ENCODE peak calls at places on chromosomes 7 and 10, in seven cellular contexts. E is activated CD8-positive, alpha-beta T cell treated with anti-CD3 and anti-CD28 coated beads, Interleukin-2, amount 10 ng/mL, durations not matched to agents 7 days and 5 days; M is cardiac fibroblast; R is NCI-H2171 treated with DMSO at 0.1 percent for 48 hours; L is activated T-helper 1 cell treated with Interleukin-2 at 50 U/mL for 16 hours; N is activated effector memory CD4-positive, alpha-beta T cell treated with Interleukin-2 at 50 U/mL for 16 hours; Y is naive thymus-derived CD8-positive, alpha-beta T cell. A is an unnamed sample.

GRCh38 chr10:116721991-116722392 is 20.4 kb downstream of the HSPA12A start:
- DNase-seq in M (no peak), L (no peak), E (no peak), N (no peak), Y (no peak), R (no peak), A (peak)

GRCh38 chr7:114026486-114027089 is 107.8 kb upstream of the PPP1R3A start:
- DNase-seq in Y (peak), R (peak), M (peak), L (no peak), N (no peak), E (peak), A (peak)

GRCh38 chr10:59362184-59362966 is at the start of gene FAM13C:
- DNase-seq in N (no peak), E (peak), L (no peak), R (peak), Y (no peak), M (peak), A (peak)

GRCh38 chr10:59072038-59072437 is 104.4 kb upstream of the PHYHIPL start:
- DNase-seq in E (no peak), R (no peak), M (no peak), Y (no peak), N (no peak), L (no peak), A (no peak)

GRCh38 chr7:78679477-78679876 is 774.0 kb downstream of the MAGI2 start:
- DNase-seq in Y (no peak), E (no peak), R (no peak), L (no peak), M (no peak), N (no peak), A (no peak)

GRCh38 chr7:55066479-55066878 is 47.7 kb downstream of the EGFR start:
- DNase-seq in L (no peak), R (no peak), N (no peak), Y (no peak), E (no peak), M (peak), A (no peak)

GRCh38 chr10:29648983-29649268 is 14.2 kb upstream of the SVIL start:
- DNase-seq in N (no peak), Y (no peak), R (no peak), M (peak), L (no peak), E (no peak), A (no peak)

GRCh38 chr7:36928718-36929117 is 204.4 kb upstream of the AOAH start:
- DNase-seq in Y (no peak), L (no peak), E (no peak), R (no peak), M (no peak), N (no peak), A (no peak)

GRCh38 chr10:105187243-105187642 is 546.2 kb downstream of the SORCS3 start:
- DNase-seq in Y (no peak), E (no peak), N (no peak), M (no peak), R (no peak), L (no peak), A (no peak)

GRCh38 chr7:31327071-31327470 is 13.5 kb downstream of the NEUROD6 start:
- DNase-seq in N (no peak), L (no peak), M (no peak), E (no peak), R (no peak), Y (no peak), A (no peak)

GRCh38 chr7:98826400-98826799 is 43.4 kb downstream of the TMEM130 start:
- DNase-seq in E (no peak), L (no peak), N (no peak), Y (no peak), R (no peak), M (no peak), A (no peak)

GRCh38 chr7:73856941-73857340 is 4.0 kb upstream of the TMEM270 start:
- DNase-seq in Y (no peak), R (no peak), L (no peak), M (no peak), E (no peak), N (no peak), A (no peak)

A was measured in NCI-H524.